ENCODE peak calls at places on chromosomes 7 and 10, in nine cellular contexts. W is coronary artery; K is CD8-positive, alpha-beta T cell; V is GM23338; J is bronchial epithelial cell; E is foreskin fibroblast; S is stomach; A is Peyer's patch; P is WERI-Rb-1. G is an unnamed sample.

GRCh38 chr10:53664620-53665019 is 892.0 kb upstream of the MBL2 start:
- DNase-seq in W (no peak), K (no peak), V (no peak), J (peak; percentile 59), E (no peak), S (no peak), A (no peak), P (no peak), G (peak; percentile 0)

GRCh38 chr10:124660404-124661125 is 83.6 kb downstream of the FAM53B start:
- DNase-seq in W (no peak), K (no peak), V (no peak), J (no peak), E (no peak), S (peak; percentile 55), A (no peak), P (no peak), G (no peak)

GRCh38 chr7:27661776-27662489 is 750 bp downstream of the HIBADH start:
- DNase-seq in W (peak; percentile 73), K (no peak), V (peak; percentile 61), J (no peak), E (no peak), S (no peak), A (peak; percentile 66), P (peak; percentile 30), G (no peak)

GRCh38 chr7:105890290-105890997 is 14.0 kb upstream of the ATXN7L1 start:
- DNase-seq in W (no peak), K (no peak), V (no peak), J (peak; percentile 64), E (no peak), S (no peak), A (no peak), P (no peak), G (peak; percentile 53)

GRCh38 chr10:70998086-70998485 is 109.7 kb upstream of the PCBD1 start:
- DNase-seq in W (no peak), K (no peak), V (no peak), J (no peak), E (no peak), S (no peak), A (no peak), P (no peak), G (no peak)

GRCh38 chr10:99280472-99280871 is 44.8 kb upstream of the HPSE2 start:
- DNase-seq in W (no peak), K (no peak), V (no peak), J (peak; percentile 37), E (no peak), S (no peak), A (no peak), P (no peak), G (no peak)

GRCh38 chr10:78543749-78544446 is 510.2 kb downstream of the RPS24 start:
- DNase-seq in W (peak; percentile 87), K (no peak), V (no peak), J (no peak), E (peak; percentile 49), S (peak; percentile 41), A (peak; percentile 76), P (peak; percentile 29), G (peak; percentile 97)

GRCh38 chr7:1110358-1110757 is 22.4 kb downstream of the GPER1 start:
- DNase-seq in W (no peak), K (no peak), V (no peak), J (no peak), E (no peak), S (no peak), A (no peak), P (no peak), G (no peak)

GRCh38 chr10:44881639-44882038 is 29.5 kb upstream of the TMEM72 start:
- DNase-seq in W (no peak), K (no peak), V (no peak), J (no peak), E (no peak), S (no peak), A (no peak), P (no peak), G (no peak)

GRCh38 chr10:78310481-78311080 is 276.9 kb downstream of the RPS24 start:
- DNase-seq in W (peak; percentile 58), K (no peak), V (no peak), J (no peak), E (no peak), S (no peak), A (no peak), P (no peak), G (no peak)

GRCh38 chr10:89523274-89523673 is 12.1 kb downstream of the SLC16A12 start:
- DNase-seq in W (no peak), K (no peak), V (no peak), J (no peak), E (no peak), S (no peak), A (no peak), P (no peak), G (no peak)

GRCh38 chr7:128400566-128400965 is 9.2 kb downstream of the IMPDH1 start:
- DNase-seq in W (no peak), K (no peak), V (no peak), J (no peak), E (no peak), S (no peak), A (no peak), P (no peak), G (no peak)

GRCh38 chr10:132467464-132468149 is 70.0 kb upstream of the INPP5A start:
- DNase-seq in W (no peak), K (no peak), V (no peak), J (no peak), E (no peak), S (no peak), A (no peak), P (no peak), G (no peak)

GRCh38 chr10:70145666-70146488 is 623 bp downstream of the TYSND1 start:
- DNase-seq in W (peak; percentile 85), K (peak; percentile 45), V (peak; percentile 69), J (peak; percentile 45), E (peak; percentile 69), S (peak; percentile 67), A (peak; percentile 78), P (peak; percentile 54), G (no peak)

GRCh38 chr10:30583778-30584415 is 45.7 kb downstream of the LYZL2 start:
- DNase-seq in W (peak; percentile 75), K (no peak), V (no peak), J (peak; percentile 69), E (peak; percentile 50), S (peak; percentile 80), A (peak; percentile 84), P (no peak), G (peak; percentile 65)

GRCh38 chr7:32039000-32039756 is 31.0 kb downstream of the PDE1C start:
- DNase-seq in W (no peak), K (no peak), V (peak; percentile 31), J (no peak), E (no peak), S (no peak), A (no peak), P (peak; percentile 28), G (no peak)
- TF ChIP-seq CTCF in W (no peak), K (no peak), V (peak; percentile 55), J (no peak), E (no peak), S (peak; percentile 24), A (no peak), P (peak; percentile 38), G (no peak)

GRCh38 chr7:93574269-93574645 is 267 bp downstream of the CALCR start:
- DNase-seq in W (no peak), K (no peak), V (peak; percentile 57), J (no peak), E (no peak), S (no peak), A (no peak), P (no peak), G (no peak)
- H3K4me3 ChIP-seq in W (peak overlapping the region; percentile 60), K (no peak overlapping the region), V (peak overlapping the region; percentile 83), J (no peak overlapping the region), E (no peak overlapping the region), S (peak overlapping the region; percentile 48), A (no peak overlapping the region), P (peak overlapping the region; percentile 60), G (no peak overlapping the region)

DNA sequence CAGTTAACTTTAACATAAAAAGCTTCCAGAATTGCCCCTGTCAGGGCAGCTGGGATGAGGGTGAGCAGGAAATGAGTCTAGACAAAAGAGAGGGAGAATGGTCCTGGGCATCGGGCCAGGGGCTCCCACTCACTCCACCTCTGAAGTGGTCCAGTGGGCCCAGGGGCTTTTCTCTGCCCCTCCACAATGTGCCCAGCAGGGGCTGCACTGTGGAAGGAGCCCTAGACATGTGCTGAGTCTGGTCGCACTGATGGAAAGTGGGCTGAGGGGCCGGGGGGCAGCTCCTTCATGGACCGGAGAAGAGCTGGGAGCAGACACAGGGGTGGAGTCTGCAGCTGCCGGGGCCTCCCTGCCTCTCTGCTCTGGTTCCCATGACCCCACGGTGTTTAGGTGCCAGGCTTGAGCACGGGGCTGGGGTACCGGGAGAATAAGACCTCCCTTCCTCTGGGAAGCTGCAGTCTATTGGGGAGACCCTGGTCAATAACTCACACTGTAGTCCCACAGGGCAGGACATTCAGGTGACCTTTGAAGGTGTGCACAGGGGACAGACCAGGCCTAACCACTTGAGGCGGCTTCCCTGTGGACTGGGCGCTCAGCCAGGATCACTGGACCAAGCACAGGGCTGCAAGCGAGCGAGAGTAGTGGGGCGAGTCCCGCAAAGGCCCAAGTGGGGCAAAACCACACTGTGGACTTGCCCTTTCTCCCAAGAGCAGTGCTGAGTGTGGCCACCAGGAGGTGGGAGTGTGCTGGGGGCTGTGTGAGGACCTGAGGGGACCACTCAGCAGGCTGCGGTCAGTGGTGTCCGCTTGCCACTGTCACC is 6.1 kb downstream of the ADCY1 start:
- DNase-seq in W (peak; percentile 54), K (no peak), V (peak; percentile 64), J (no peak), E (no peak), S (peak; percentile 27), A (no peak), P (peak; percentile 49), G (no peak)
- TF ChIP-seq CTCF in W (no peak), K (no peak), V (peak; percentile 54), J (peak; percentile 32), E (peak; percentile 27), S (no peak), A (no peak), P (peak; percentile 83), G (peak; percentile 58)

GRCh38 chr10:12443026-12443425 is 93.7 kb downstream of the CAMK1D start:
- DNase-seq in W (no peak), K (no peak), V (no peak), J (no peak), E (no peak), S (no peak), A (no peak), P (no peak), G (no peak)
- H3K4me3 ChIP-seq in W (no peak overlapping the region), K (no peak overlapping the region), V (no peak overlapping the region), J (no peak overlapping the region), E (no peak overlapping the region), S (no peak overlapping the region), A (no peak overlapping the region), P (no peak overlapping the region), G (no peak overlapping the region)